ENCODE peak calls at places on chromosome 21, in nine cellular contexts. One of them, this sample, is unnamed.
A peak's percentile ranks its signal among the peaks of the same experiment; 100 is the strongest.

GRCh38 chr21:37862536-37862935 is 53.7 kb downstream of the KCNJ6 start:
- DNase-seq in substantia nigra: no peak
- DNase-seq in GM12891: peak; percentile 36
- DNase-seq in Caki2: peak; percentile 47
- DNase-seq in foreskin fibroblast: peak; percentile 39
- DNase-seq in glutamatergic neuron: no peak
- DNase-seq in cardiac fibroblast: peak; percentile 54
- DNase-seq in activated T-cell treated with anti-CD3 and anti-CD28 coated beads, Interleukin-2, amount 50 U/mL, for 1 hour: no peak
- DNase-seq in NCI-H1105: peak; percentile 12
- DNase-seq in this sample: peak; percentile 10

GRCh38 chr21:36587388-36587787 is 107.5 kb upstream of the CLDN14 start:
- DNase-seq in substantia nigra: no peak
- DNase-seq in NCI-H1105: no peak
- DNase-seq in Caki2: no peak
- DNase-seq in GM12891: no peak
- DNase-seq in activated T-cell treated with anti-CD3 and anti-CD28 coated beads, Interleukin-2, amount 50 U/mL, for 1 hour: no peak
- DNase-seq in foreskin fibroblast: peak; percentile 9
- DNase-seq in cardiac fibroblast: peak; percentile 39
- DNase-seq in glutamatergic neuron: no peak
- DNase-seq in this sample: peak; percentile 18

GRCh38 chr21:37369307-37369854 is 2.8 kb downstream of the DYRK1A start:
- DNase-seq in cardiac fibroblast: no peak
- DNase-seq in activated T-cell treated with anti-CD3 and anti-CD28 coated beads, Interleukin-2, amount 50 U/mL, for 1 hour: no peak
- DNase-seq in glutamatergic neuron: no peak
- DNase-seq in foreskin fibroblast: no peak
- DNase-seq in GM12891: no peak
- DNase-seq in NCI-H1105: no peak
- DNase-seq in Caki2: peak; percentile 17
- DNase-seq in substantia nigra: no peak
- DNase-seq in this sample: no peak

GRCh38 chr21:35475768-35476167 is 426.7 kb upstream of the RUNX1 start:
- DNase-seq in foreskin fibroblast: peak; percentile 75
- DNase-seq in NCI-H1105: no peak
- DNase-seq in activated T-cell treated with anti-CD3 and anti-CD28 coated beads, Interleukin-2, amount 50 U/mL, for 1 hour: no peak
- DNase-seq in glutamatergic neuron: no peak
- DNase-seq in GM12891: no peak
- DNase-seq in cardiac fibroblast: peak; percentile 83
- DNase-seq in substantia nigra: no peak
- DNase-seq in Caki2: no peak
- DNase-seq in this sample: no peak

GRCh38 chr21:14318598-14318997 is 64.3 kb downstream of the HSPA13 start:
- DNase-seq in GM12891: no peak
- DNase-seq in activated T-cell treated with anti-CD3 and anti-CD28 coated beads, Interleukin-2, amount 50 U/mL, for 1 hour: no peak
- DNase-seq in glutamatergic neuron: no peak
- DNase-seq in NCI-H1105: no peak
- DNase-seq in substantia nigra: no peak
- DNase-seq in cardiac fibroblast: no peak
- DNase-seq in Caki2: no peak
- DNase-seq in foreskin fibroblast: no peak
- DNase-seq in this sample: no peak

GRCh38 chr21:37484535-37485474 is 118.2 kb downstream of the DYRK1A start:
- DNase-seq in foreskin fibroblast: peak; percentile 6
- DNase-seq in NCI-H1105: no peak
- DNase-seq in glutamatergic neuron: no peak
- DNase-seq in substantia nigra: no peak
- DNase-seq in Caki2: no peak
- DNase-seq in activated T-cell treated with anti-CD3 and anti-CD28 coated beads, Interleukin-2, amount 50 U/mL, for 1 hour: no peak
- DNase-seq in GM12891: no peak
- DNase-seq in cardiac fibroblast: no peak
- DNase-seq in this sample: no peak

GRCh38 chr21:27564684-27565280 is 597.9 kb upstream of the ADAMTS5 start:
- DNase-seq in foreskin fibroblast: peak; percentile 82
- DNase-seq in GM12891: no peak
- DNase-seq in Caki2: peak; percentile 53
- DNase-seq in activated T-cell treated with anti-CD3 and anti-CD28 coated beads, Interleukin-2, amount 50 U/mL, for 1 hour: no peak
- DNase-seq in NCI-H1105: no peak
- DNase-seq in glutamatergic neuron: peak; percentile 41
- DNase-seq in substantia nigra: no peak
- DNase-seq in cardiac fibroblast: peak; percentile 78
- DNase-seq in this sample: peak; percentile 67

GRCh38 chr21:25573409-25574206 is 33.7 kb downstream of the MRPL39 start:
- DNase-seq in foreskin fibroblast: peak; percentile 93
- DNase-seq in NCI-H1105: no peak
- DNase-seq in activated T-cell treated with anti-CD3 and anti-CD28 coated beads, Interleukin-2, amount 50 U/mL, for 1 hour: no peak
- DNase-seq in Caki2: peak; percentile 94
- DNase-seq in glutamatergic neuron: no peak
- DNase-seq in GM12891: no peak
- DNase-seq in substantia nigra: no peak
- DNase-seq in cardiac fibroblast: peak; percentile 93
- DNase-seq in this sample: peak; percentile 62

GRCh38 chr21:45910155-45910547 is 71.4 kb upstream of the COL6A1 start:
- DNase-seq in GM12891: no peak
- DNase-seq in substantia nigra: no peak
- DNase-seq in Caki2: no peak
- DNase-seq in cardiac fibroblast: no peak
- DNase-seq in NCI-H1105: peak; percentile 19
- DNase-seq in activated T-cell treated with anti-CD3 and anti-CD28 coated beads, Interleukin-2, amount 50 U/mL, for 1 hour: no peak
- DNase-seq in foreskin fibroblast: no peak
- DNase-seq in glutamatergic neuron: no peak
- DNase-seq in this sample: no peak

GRCh38 chr21:27571706-27572105 is 604.8 kb upstream of the ADAMTS5 start:
- DNase-seq in activated T-cell treated with anti-CD3 and anti-CD28 coated beads, Interleukin-2, amount 50 U/mL, for 1 hour: no peak
- DNase-seq in Caki2: peak; percentile 88
- DNase-seq in NCI-H1105: no peak
- DNase-seq in foreskin fibroblast: peak; percentile 75
- DNase-seq in glutamatergic neuron: no peak
- DNase-seq in GM12891: no peak
- DNase-seq in cardiac fibroblast: peak; percentile 93
- DNase-seq in substantia nigra: no peak
- DNase-seq in this sample: peak; percentile 14

This sample was measured in DMS53.